ENCODE peak calls at places on chromosomes 6 and 20, in eight cellular contexts. P is AG09309, D is dorsolateral prefrontal cortex, V is cardiac muscle cell, Y is GM12878, H is tibial artery, F is lower leg skin, W is RWPE1. E is an unnamed sample.

GRCh38 chr6:107667790-107668189 is 156.3 kb downstream of the SCML4 start:
- DNase-seq in Y (no peak), D (no peak), W (no peak), V (no peak), H (no peak), P (no peak), F (no peak), E (no peak)

GRCh38 chr6:65760285-65760684 is 53.3 kb upstream of the EYS start:
- DNase-seq in Y (no peak), F (no peak), W (peak), H (no peak), V (no peak), P (no peak), D (no peak), E (no peak)

GRCh38 chr6:98835149-98836024 is 1.0 kb downstream of the POU3F2 start:
- DNase-seq in Y (no peak), V (no peak), W (no peak), P (no peak), F (no peak), H (no peak), D (peak), E (peak)

GRCh38 chr6:67285770-67286495 is 1349.1 kb upstream of the ADGRB3 start:
- DNase-seq in H (no peak), F (no peak), V (no peak), P (no peak), Y (no peak), D (no peak), W (no peak), E (no peak)

GRCh38 chr6:69581576-69581975 is 215.2 kb downstream of the LMBRD1 start:
- DNase-seq in Y (no peak), V (no peak), F (no peak), H (no peak), P (no peak), D (no peak), W (no peak), E (no peak)

GRCh38 chr20:50919567-50919966 is 11.7 kb downstream of the ADNP start:
- DNase-seq in D (no peak), W (peak), V (peak), Y (no peak), F (peak), H (no peak), P (no peak), E (no peak)

GRCh38 chr20:44029848-44030230 is 115.2 kb downstream of the TOX2 start:
- DNase-seq in W (no peak), V (no peak), P (no peak), H (no peak), D (no peak), Y (no peak), F (no peak), E (peak)

GRCh38 chr20:50251992-50252491 is 61.4 kb downstream of the CEBPB start:
- DNase-seq in W (no peak), V (no peak), F (no peak), D (no peak), P (peak), Y (no peak), H (no peak), E (no peak)

GRCh38 chr20:16580127-16580526 is 6.9 kb upstream of the KIF16B start:
- DNase-seq in P (peak), H (no peak), W (peak), V (peak), F (no peak), Y (no peak), D (no peak), E (no peak)

GRCh38 chr6:47413752-47414516 is 63.7 kb upstream of the CD2AP start:
- DNase-seq in W (peak), P (peak), Y (peak), V (peak), H (no peak), F (peak), D (peak), E (no peak)

GRCh38 chr6:14333556-14334305 is 216.2 kb downstream of the CD83 start:
- DNase-seq in P (peak), D (no peak), V (peak), F (no peak), H (no peak), Y (no peak), W (no peak), E (no peak)

GRCh38 chr6:169986171-169986847 is 234.9 kb downstream of the ERMARD start:
- DNase-seq in P (no peak), V (no peak), W (no peak), D (no peak), Y (no peak), H (peak), F (no peak), E (no peak)

GRCh38 chr6:74734901-74735300 is 471.0 kb downstream of the COL12A1 start:
- DNase-seq in P (no peak), Y (no peak), D (no peak), H (no peak), W (no peak), V (no peak), F (no peak), E (no peak)

GRCh38 chr6:118580585-118581419 is 32.7 kb downstream of the PLN start:
- DNase-seq in P (peak), H (no peak), Y (no peak), D (peak), F (peak), W (peak), V (peak), E (no peak)

GRCh38 chr6:42766163-42766670 is 15.6 kb upstream of the BICRAL start:
- DNase-seq in V (no peak), Y (no peak), D (no peak), F (no peak), H (no peak), P (peak), W (no peak), E (no peak)

GRCh38 chr6:168796106-168796505 is 355.1 kb downstream of the SMOC2 start:
- DNase-seq in H (no peak), Y (no peak), P (no peak), V (no peak), F (no peak), W (no peak), D (no peak), E (no peak)

GRCh38 chr6:28775405-28776129 is 148.2 kb downstream of the TRIM27 start:
- DNase-seq in W (no peak), H (no peak), V (no peak), Y (no peak), F (no peak), D (no peak), P (no peak), E (no peak)

GRCh38 chr6:121285041-121285440 is 49.2 kb downstream of the TBC1D32 start:
- DNase-seq in V (peak), D (no peak), F (no peak), W (no peak), H (no peak), Y (no peak), P (peak), E (no peak)

DNA sequence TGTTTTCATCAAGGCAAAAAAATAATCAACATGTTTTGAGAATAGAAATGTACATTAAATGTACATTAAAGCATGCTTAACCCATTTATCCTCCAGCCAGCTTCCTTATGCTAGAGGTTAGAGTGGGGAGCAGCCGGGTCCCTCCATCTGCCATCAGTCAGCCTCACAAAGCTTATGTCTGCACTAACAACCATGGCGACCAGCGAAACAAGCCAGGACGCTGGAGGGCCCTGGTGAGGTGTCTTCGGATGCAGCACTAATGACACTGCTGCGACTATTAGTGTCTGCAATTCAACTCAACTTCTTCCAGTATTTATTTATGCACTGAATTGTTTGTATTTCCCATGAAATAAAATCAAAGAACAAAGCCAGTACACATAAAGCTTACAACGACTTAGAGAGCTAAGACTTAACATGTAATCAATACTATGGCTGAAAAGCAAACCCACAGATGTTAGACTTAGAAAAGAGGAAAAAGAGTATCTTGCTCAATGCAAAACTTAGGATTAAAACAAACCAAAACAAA is 6.8 kb downstream of the CLDN20 start:
- DNase-seq in Y (no peak), V (no peak), F (no peak), P (no peak), H (no peak), D (no peak), W (no peak), E (no peak)
- TF ChIP-seq CTCF in Y (no peak), V (no peak), F (no peak), P (no peak), H (no peak), D (peak), W (no peak), E (no peak)

DNA sequence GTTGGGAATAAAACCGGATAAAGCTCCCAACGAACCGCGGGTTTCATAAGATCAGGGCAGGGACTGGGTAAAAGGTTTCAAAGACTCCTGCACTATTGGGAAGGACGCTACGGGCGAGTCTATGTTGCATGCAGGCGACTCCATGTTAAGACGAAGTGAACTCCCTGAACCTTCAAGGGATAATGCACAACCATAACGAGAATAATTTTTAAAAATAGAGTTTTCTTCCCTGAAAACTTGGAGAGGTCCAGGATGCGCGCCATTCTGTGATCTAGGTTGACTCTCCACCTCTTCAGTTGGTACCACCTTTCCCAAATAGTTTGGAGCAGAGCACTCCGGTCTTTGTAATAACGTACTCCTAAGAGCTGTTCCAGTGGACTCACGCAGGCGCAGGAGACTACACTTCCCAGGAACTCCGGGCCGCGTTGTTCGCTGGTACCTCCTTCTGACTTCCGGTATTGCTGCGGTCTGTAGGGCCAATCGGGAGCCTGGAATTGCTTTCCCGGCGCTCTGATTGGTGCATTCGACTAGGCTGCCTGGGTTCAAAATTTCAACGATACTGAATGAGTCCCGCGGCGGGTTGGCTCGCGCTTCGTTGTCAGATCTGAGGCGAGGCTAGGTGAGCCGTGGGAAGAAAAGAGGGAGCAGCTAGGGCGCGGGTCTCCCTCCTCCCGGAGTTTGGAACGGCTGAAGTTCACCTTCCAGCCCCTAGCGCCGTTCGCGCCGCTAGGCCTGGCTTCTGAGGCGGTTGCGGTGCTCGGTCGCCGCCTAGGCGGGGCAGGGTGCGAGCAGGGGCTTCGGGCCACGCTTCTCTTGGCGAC is at the start of gene TPX2:
- DNase-seq in W (peak), Y (peak), P (peak), V (peak), H (peak), F (peak), D (peak), E (peak)
- TF ChIP-seq CTCF in W (no peak), Y (no peak), P (peak), V (peak), H (peak), F (no peak), D (peak), E (peak)

GRCh38 chr6:132390451-132390850 is 10.8 kb downstream of the MOXD1 start:
- DNase-seq in H (no peak), W (no peak), D (no peak), V (no peak), F (no peak), P (no peak), Y (no peak), E (no peak)

GRCh38 chr6:132392292-132392691 is 9.0 kb downstream of the MOXD1 start:
- DNase-seq in W (no peak), P (no peak), D (no peak), Y (no peak), F (no peak), H (no peak), V (no peak), E (no peak)

GRCh38 chr6:132395015-132395597 is 6.2 kb downstream of the MOXD1 start:
- DNase-seq in V (no peak), H (no peak), F (no peak), P (no peak), W (no peak), Y (no peak), D (no peak), E (no peak)

GRCh38 chr6:132391391-132392291 is 9.6 kb downstream of the MOXD1 start:
- DNase-seq in P (peak), Y (no peak), F (no peak), W (peak), D (no peak), V (peak), H (no peak), E (no peak)

GRCh38 chr6:132392792-132393191 is 8.5 kb downstream of the MOXD1 start:
- DNase-seq in W (peak), V (no peak), Y (no peak), F (no peak), P (no peak), H (no peak), D (no peak), E (no peak)
- TF ChIP-seq CTCF in W (no peak), V (peak), Y (no peak), F (no peak), P (peak), H (no peak), D (no peak), E (peak)

GRCh38 chr6:101395345-101395744 is 1.8 kb downstream of the GRIK2 start:
- DNase-seq in F (no peak), V (no peak), W (no peak), H (no peak), Y (no peak), P (no peak), D (no peak), E (no peak)
- TF ChIP-seq CTCF in F (no peak), V (peak), W (peak), H (no peak), Y (no peak), P (peak), D (no peak), E (peak)

DNA sequence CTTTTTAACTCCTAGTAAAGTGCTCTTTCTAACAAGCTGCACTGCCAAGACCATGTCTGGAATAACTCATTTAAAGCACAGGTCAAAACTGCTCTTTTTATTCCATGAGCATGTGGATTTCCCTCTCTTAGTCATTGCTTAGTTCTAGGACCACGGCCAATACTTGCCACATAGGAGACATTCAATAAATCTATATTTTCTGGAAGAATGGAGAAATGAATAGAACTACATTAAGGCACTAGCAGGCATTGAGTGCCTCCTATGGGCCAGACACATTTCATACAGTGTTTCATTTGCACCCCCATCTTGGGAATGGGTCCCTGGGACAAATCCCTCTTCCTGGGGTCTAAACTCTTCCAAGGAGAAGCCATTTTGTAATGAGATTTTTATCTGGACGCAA is 552.8 kb upstream of the CITED2 start:
- DNase-seq in H (no peak), P (peak), F (no peak), D (no peak), V (peak), W (no peak), Y (no peak), E (no peak)
- TF ChIP-seq CTCF in H (no peak), P (peak), F (no peak), D (peak), V (peak), W (no peak), Y (peak), E (peak)

GRCh38 chr6:7684843-7685242 is 41.1 kb upstream of the BMP6 start:
- DNase-seq in F (no peak), V (no peak), P (no peak), Y (no peak), W (no peak), D (no peak), H (no peak), E (no peak)
- TF ChIP-seq CTCF in F (no peak), V (no peak), P (no peak), Y (no peak), W (no peak), D (no peak), H (no peak), E (no peak)

DNA sequence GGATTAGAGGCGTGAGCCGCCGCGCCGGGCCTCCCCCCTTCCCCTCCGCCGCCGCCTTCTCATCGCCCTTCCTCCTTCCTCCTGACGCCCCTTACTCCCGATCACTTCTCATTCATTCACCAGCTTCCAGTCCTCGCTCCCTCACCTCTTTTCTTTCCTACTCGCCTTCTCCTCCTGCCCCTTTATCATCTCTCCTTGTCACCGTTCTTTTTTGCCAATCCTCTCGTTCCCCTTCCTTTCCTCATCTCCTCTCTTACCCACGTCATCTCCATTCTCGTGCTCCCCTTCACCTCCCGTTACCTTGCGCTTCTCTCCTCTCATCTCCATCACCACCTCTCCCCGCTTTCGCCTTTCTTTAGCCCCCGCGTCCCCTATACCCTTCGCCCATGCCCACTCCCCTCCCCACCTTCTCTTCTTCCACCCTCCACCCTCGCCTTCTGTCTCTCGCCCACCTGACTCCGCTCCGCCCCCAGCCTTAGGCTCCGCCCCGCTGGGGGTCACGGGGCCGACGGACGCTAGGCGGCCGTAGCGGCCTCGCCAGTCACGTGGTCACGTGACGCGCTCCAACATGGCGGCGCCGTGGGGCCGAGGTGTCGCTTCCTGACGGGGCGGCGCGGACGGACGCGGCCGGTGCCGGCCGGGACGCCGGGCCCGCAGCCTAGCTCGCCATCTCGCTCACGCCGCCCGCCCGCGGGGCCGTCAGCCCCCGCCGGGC is at the start of gene ARFGEF2:
- DNase-seq in D (peak), P (no peak), F (peak), W (peak), H (peak), Y (peak), V (peak), E (peak)
- TF ChIP-seq CTCF in D (peak), P (no peak), F (peak), W (no peak), H (peak), Y (no peak), V (no peak), E (peak)

GRCh38 chr6:13076575-13076974 is 251.8 kb downstream of the TBC1D7 start:
- DNase-seq in Y (no peak), D (no peak), W (no peak), H (no peak), P (no peak), F (no peak), V (no peak), E (no peak)
- TF ChIP-seq CTCF in Y (no peak), D (no peak), W (no peak), H (no peak), P (no peak), F (no peak), V (no peak), E (no peak)

DNA sequence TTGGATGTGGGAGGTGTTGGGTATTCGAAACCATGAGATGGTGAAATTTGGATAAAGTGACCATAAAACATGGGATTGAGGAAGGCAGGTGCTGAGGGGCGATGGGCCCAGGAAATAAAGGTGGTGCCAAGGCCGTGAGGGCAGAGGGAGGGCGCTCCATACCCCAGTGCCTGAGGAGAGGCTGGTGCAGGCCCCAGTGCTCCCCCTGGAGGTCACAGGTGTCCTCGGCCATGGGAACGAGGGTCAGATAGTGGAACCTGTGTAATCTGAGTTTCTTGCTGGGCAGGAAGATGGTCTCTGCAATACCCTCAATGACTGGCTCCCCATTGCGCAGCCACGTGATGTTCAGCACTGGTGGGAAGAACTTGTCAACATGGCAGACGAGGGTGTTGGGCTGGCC is 16.2 kb downstream of the HLA-DPB1 start:
- DNase-seq in Y (no peak), D (no peak), P (no peak), W (no peak), F (no peak), H (no peak), V (peak), E (no peak)
- TF ChIP-seq CTCF in Y (peak), D (no peak), P (peak), W (no peak), F (no peak), H (peak), V (peak), E (peak)

DNA sequence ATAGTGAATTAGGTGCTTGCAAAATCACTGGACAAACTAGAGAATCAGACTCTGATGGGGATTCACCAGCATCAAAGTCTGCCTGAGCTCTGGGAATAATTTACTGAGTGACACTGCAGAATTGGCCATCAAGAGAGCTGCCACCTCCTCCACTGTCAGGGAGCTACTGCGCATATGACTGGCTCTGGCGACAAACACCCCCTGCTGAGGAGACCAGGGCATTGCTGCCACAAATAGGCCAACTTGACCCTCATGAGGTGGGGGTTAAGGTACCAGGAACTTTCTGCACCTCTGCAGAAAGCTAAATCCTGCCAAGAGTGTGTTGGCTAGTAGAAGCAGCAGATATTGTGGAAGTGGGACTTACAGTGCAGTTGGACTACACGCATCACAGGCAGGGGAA is 88.0 kb downstream of the CDS2 start:
- DNase-seq in F (no peak), H (no peak), W (no peak), Y (no peak), P (no peak), V (no peak), D (no peak), E (no peak)
- TF ChIP-seq CTCF in F (no peak), H (no peak), W (no peak), Y (no peak), P (no peak), V (no peak), D (no peak), E (no peak)